ENCODE peak calls at places on chromosomes 13 and 19, in six cellular contexts. N is K562, Z is endothelial cell of umbilical vein, R is GM12878, M is A549, P is HepG2. H is an unnamed sample.

GRCh38 chr19:49818691-49819331 is 722 bp downstream of the MED25 start:
- DNase-seq in Z (no peak), R (no peak), M (no peak), N (no peak), P (no peak), H (no peak)

GRCh38 chr13:80586356-80586755 is 245.4 kb upstream of the SPRY2 start:
- DNase-seq in N (no peak), R (no peak), Z (no peak), P (no peak), M (no peak), H (no peak)

GRCh38 chr19:5150902-5151741 is 182.2 kb downstream of the KDM4B start:
- DNase-seq in M (no peak), P (no peak), N (no peak), R (no peak), Z (no peak), H (no peak)

GRCh38 chr13:42633495-42633894 is 59.5 kb downstream of the TNFSF11 start:
- DNase-seq in M (no peak), R (no peak), N (no peak), P (no peak), Z (no peak), H (no peak)

GRCh38 chr19:18464646-18465045 is 26.7 kb upstream of the ISYNA1 start:
- DNase-seq in Z (peak), P (peak), R (no peak), N (no peak), M (no peak), H (no peak)

GRCh38 chr19:46990998-46991676 is 28.5 kb upstream of the NPAS1 start:
- DNase-seq in P (peak), M (peak), Z (peak), N (peak), R (peak), H (peak)

GRCh38 chr19:18070181-18070580 is 16.6 kb downstream of the IL12RB1 start:
- DNase-seq in P (no peak), M (no peak), Z (no peak), R (no peak), N (no peak), H (no peak)

GRCh38 chr19:19342086-19343015 is 21.7 kb downstream of the MAU2 start:
- DNase-seq in M (peak), P (peak), R (no peak), Z (peak), N (peak), H (peak)

GRCh38 chr19:6220385-6221191 is 59.2 kb downstream of the MLLT1 start:
- DNase-seq in M (no peak), Z (no peak), R (no peak), N (no peak), P (no peak), H (no peak)

GRCh38 chr13:114077938-114078335 is 54.5 kb downstream of the RASA3 start:
- DNase-seq in N (no peak), M (no peak), R (no peak), P (no peak), Z (no peak), H (no peak)

GRCh38 chr19:3387645-3388589 is 21.5 kb downstream of the NFIC start:
- DNase-seq in N (no peak), R (no peak), Z (peak), M (peak), P (no peak), H (no peak)

GRCh38 chr19:17306285-17306714 is 628 bp downstream of the MRPL34 start:
- DNase-seq in Z (no peak), P (no peak), R (no peak), M (no peak), N (no peak), H (no peak)

GRCh38 chr19:16259385-16260159 is 61.9 kb downstream of the AP1M1 start:
- DNase-seq in Z (no peak), P (no peak), M (no peak), N (no peak), R (peak), H (no peak)

GRCh38 chr13:99473515-99473914 is 27.8 kb upstream of the TM9SF2 start:
- DNase-seq in M (no peak), Z (no peak), P (no peak), R (no peak), N (no peak), H (no peak)

GRCh38 chr19:512548-513365 is 5.5 kb downstream of the TPGS1 start:
- DNase-seq in Z (no peak), M (no peak), P (no peak), N (peak), R (no peak), H (no peak)

GRCh38 chr13:51534075-51534817 is 50.0 kb upstream of the WDFY2 start:
- DNase-seq in R (no peak), N (no peak), Z (no peak), M (no peak), P (no peak), H (peak)

GRCh38 chr19:918481-919156 is 1.5 kb downstream of the KISS1R start:
- DNase-seq in P (no peak), N (no peak), Z (no peak), M (no peak), R (no peak), H (no peak)

GRCh38 chr19:34734601-34735103 is 609 bp downstream of the ZNF181 start:
- DNase-seq in Z (no peak), R (no peak), N (peak), M (no peak), P (no peak), H (no peak)

GRCh38 chr19:926595-927043 is 784 bp downstream of the ARID3A start:
- DNase-seq in Z (no peak), M (no peak), N (peak), R (no peak), P (no peak), H (no peak)

GRCh38 chr13:52830946-52831345 is 17.5 kb downstream of the PCDH8 start:
- DNase-seq in P (no peak), M (no peak), N (no peak), Z (no peak), R (no peak), H (no peak)

GRCh38 chr19:39296055-39296645 is at the start of gene IFNL1:
- DNase-seq in Z (no peak), R (no peak), N (no peak), M (no peak), P (no peak), H (no peak)

GRCh38 chr13:21328201-21328600 is 130.9 kb downstream of the ZDHHC20 start:
- DNase-seq in Z (no peak), M (no peak), R (no peak), N (no peak), P (no peak), H (no peak)

GRCh38 chr19:11453468-11454341 is 18.3 kb downstream of the PRKCSH start:
- DNase-seq in N (peak), Z (no peak), M (no peak), R (no peak), P (no peak), H (no peak)

GRCh38 chr13:110476220-110476617 is 85.3 kb downstream of the RAB20 start:
- DNase-seq in M (no peak), R (no peak), P (no peak), N (no peak), Z (no peak), H (no peak)

GRCh38 chr13:25819856-25820530 is 231.8 kb downstream of the SHISA2 start:
- DNase-seq in M (no peak), P (no peak), N (no peak), Z (no peak), R (no peak), H (no peak)

GRCh38 chr13:38563739-38564138 is 123.1 kb upstream of the FREM2 start:
- DNase-seq in P (no peak), N (no peak), Z (no peak), R (no peak), M (no peak), H (no peak)

GRCh38 chr13:38564751-38565150 is 122.1 kb upstream of the FREM2 start:
- DNase-seq in R (no peak), Z (no peak), N (no peak), M (no peak), P (no peak), H (no peak)

GRCh38 chr13:38570706-38571105 is 116.2 kb upstream of the FREM2 start:
- DNase-seq in N (no peak), Z (no peak), P (no peak), M (no peak), R (no peak), H (no peak)

GRCh38 chr13:38566023-38566422 is 120.9 kb upstream of the FREM2 start:
- DNase-seq in P (no peak), N (no peak), Z (no peak), M (no peak), R (no peak), H (no peak)

DNA sequence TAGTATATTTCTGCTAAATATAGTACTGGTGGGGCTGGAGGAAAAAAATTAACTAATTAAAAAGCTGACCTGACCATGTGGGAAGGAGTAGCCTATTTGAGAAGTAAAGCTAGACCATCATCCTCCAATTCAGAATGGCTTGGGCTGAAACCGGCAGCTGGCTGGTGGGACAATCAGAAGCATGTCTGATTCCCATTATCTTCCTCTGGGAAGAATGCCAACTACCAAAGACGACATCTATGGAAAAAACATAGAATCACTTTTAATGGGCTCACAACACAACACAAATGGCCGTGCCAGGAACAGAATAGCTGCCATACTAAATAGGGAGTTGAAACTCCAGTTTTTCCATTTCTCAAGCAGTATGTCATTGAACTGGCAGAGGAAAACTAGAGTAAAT is 120.4 kb upstream of the FREM2 start:
- DNase-seq in M (no peak), P (no peak), N (no peak), Z (no peak), R (no peak), H (no peak)
- TF ChIP-seq MYC in M (no peak), P (no peak), N (no peak), Z (no peak), R (no peak), H (no peak)

GRCh38 chr13:71607575-71607974 is 259.4 kb downstream of the DACH1 start:
- DNase-seq in N (no peak), R (no peak), Z (no peak), M (no peak), P (no peak), H (no peak)

GRCh38 chr13:71603255-71603654 is 263.7 kb downstream of the DACH1 start:
- DNase-seq in R (no peak), N (no peak), M (no peak), P (no peak), Z (no peak), H (no peak)

GRCh38 chr13:71606818-71607217 is 260.2 kb downstream of the DACH1 start:
- DNase-seq in N (no peak), Z (no peak), P (no peak), R (no peak), M (no peak), H (no peak)

GRCh38 chr13:71602327-71602726 is 264.7 kb downstream of the DACH1 start:
- DNase-seq in R (no peak), P (no peak), Z (no peak), M (no peak), N (no peak), H (no peak)

DNA sequence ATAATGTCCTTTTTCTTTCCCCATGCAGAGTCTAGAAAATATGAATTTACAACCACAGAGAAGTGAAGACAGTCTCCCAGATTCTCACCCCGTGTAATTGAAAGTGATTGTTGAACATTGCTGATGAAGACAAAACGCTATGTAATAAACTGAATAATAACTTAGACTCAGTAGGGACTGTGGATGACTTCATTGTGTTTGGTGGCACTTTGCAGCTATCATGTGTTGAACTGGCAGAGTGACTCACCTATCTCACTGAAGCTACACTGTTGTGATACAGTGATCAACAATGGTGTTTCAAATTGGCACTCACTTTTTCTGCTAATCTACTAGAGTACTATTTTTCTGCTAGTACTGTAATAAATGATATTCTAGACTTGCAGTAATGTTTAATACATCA is 261.3 kb downstream of the DACH1 start:
- DNase-seq in P (no peak), N (no peak), M (no peak), R (no peak), Z (peak), H (no peak)
- TF ChIP-seq MYC in P (no peak), N (no peak), M (no peak), R (no peak), Z (no peak), H (no peak)

GRCh38 chr13:46642254-46642653 is 89.3 kb downstream of the LRCH1 start:
- DNase-seq in Z (no peak), N (no peak), M (no peak), P (no peak), R (no peak), H (no peak)

GRCh38 chr13:46643165-46643777 is 90.3 kb downstream of the LRCH1 start:
- DNase-seq in P (no peak), M (no peak), Z (no peak), N (no peak), R (no peak), H (no peak)

GRCh38 chr13:46648166-46648607 is 95.2 kb downstream of the LRCH1 start:
- DNase-seq in R (no peak), P (peak), M (no peak), N (peak), Z (no peak), H (peak)

DNA sequence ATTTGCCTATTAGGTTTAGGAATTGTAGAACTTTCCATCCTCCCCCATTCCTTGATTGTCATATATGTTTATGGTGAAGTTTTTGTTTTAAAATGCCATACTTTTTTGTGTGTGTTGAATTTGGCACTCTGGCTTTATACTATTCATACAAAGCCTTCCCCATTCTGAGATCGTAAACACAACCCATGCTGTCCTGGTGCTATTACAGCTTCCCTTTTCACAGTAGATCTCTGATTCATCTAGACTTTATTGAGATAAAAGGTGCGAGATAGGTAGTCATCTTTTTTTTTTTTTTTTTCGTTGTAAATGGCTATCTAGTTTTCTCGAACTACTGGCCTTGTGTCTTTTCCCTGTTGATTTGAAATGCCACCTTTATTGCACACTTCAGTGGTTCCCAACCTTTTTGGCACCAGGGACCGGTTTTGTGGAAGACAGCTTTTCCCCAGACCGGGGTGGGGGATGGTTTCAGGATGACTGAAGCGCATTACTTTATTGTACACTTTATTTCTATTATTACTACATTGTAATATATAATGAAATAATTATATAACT is 94.6 kb downstream of the LRCH1 start:
- DNase-seq in P (no peak), M (no peak), R (no peak), N (no peak), Z (no peak), H (peak)
- TF ChIP-seq MYC in P (no peak), M (no peak), R (no peak), N (no peak), Z (no peak), H (no peak)

GRCh38 chr19:1953037-1953436 is 12.1 kb downstream of the CSNK1G2 start:
- DNase-seq in N (no peak), M (no peak), P (no peak), Z (no peak), R (no peak), H (no peak)

GRCh38 chr19:1953441-1954094 is 12.6 kb downstream of the CSNK1G2 start:
- DNase-seq in N (no peak), R (no peak), P (no peak), M (no peak), Z (no peak), H (no peak)

GRCh38 chr19:1950640-1951039 is 9.7 kb downstream of the CSNK1G2 start:
- DNase-seq in M (no peak), R (no peak), N (no peak), P (no peak), Z (no peak), H (no peak)

GRCh38 chr19:1954547-1954946 is 13.6 kb downstream of the CSNK1G2 start:
- DNase-seq in R (no peak), P (no peak), Z (no peak), N (no peak), M (no peak), H (no peak)

DNA sequence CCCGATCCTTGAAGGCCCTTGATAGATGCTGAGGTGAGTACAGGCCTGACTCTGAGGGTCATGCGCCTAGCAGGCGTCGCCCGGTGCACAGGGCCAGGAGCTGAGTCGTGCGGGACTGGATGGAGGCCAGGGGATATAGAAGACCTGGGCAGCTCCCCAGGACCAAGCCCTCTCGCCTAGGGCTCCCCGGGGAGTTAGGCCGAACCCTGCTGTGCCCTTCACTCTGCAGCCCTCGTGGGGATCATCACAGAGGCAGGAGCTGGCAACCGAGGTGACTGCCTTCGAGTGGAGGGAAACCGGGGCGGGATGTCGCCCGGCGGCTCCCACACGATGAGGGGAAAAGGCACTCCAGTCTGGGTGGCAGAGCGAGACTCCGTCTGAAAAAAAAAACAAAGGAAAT is 11.7 kb downstream of the CSNK1G2 start:
- DNase-seq in M (no peak), Z (no peak), P (no peak), N (no peak), R (no peak), H (no peak)
- TF ChIP-seq MYC in M (no peak), Z (no peak), P (no peak), N (no peak), R (no peak), H (no peak)

DNA sequence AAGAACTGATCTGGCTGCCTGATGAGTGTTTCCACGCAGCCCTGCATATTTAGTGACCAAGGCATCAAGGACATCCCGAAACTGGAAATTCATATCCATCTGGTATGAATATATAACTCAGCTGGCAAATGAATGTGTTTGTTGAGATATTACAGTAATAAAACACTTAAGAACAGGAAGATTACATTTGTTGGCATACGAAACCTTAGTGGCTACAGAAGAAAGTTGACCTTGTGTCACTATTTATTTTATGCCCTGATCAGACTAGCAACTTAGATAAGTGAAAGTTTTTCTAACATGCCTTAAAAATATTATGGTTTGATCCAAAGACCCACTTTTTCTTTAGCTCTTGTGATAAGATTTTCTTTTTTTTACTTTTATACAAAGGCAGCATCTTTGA is 32.8 kb downstream of the RAP2A start:
- DNase-seq in R (no peak), P (no peak), Z (no peak), N (no peak), M (no peak), H (no peak)
- TF ChIP-seq MYC in R (no peak), P (no peak), Z (no peak), N (no peak), M (no peak), H (no peak)

GRCh38 chr19:33320636-33321035 is 18.3 kb upstream of the CEBPA start:
- DNase-seq in P (no peak), N (no peak), Z (no peak), R (no peak), M (no peak), H (no peak)
- TF ChIP-seq MYC in P (no peak), N (no peak), Z (no peak), R (no peak), M (no peak), H (no peak)

GRCh38 chr19:51593138-51593890 is 22.2 kb downstream of the ZNF175 start:
- DNase-seq in N (no peak), M (no peak), P (no peak), Z (no peak), R (no peak), H (no peak)

GRCh38 chr19:51594774-51595109 is 23.7 kb downstream of the ZNF175 start:
- DNase-seq in Z (no peak), P (no peak), R (no peak), N (no peak), M (no peak), H (no peak)

GRCh38 chr19:51595776-51596175 is 24.7 kb downstream of the ZNF175 start:
- DNase-seq in M (no peak), N (no peak), P (no peak), Z (no peak), R (no peak), H (peak)

GRCh38 chr19:51595190-51595589 is 24.1 kb downstream of the ZNF175 start:
- DNase-seq in Z (no peak), N (no peak), P (no peak), R (no peak), M (no peak), H (no peak)

DNA sequence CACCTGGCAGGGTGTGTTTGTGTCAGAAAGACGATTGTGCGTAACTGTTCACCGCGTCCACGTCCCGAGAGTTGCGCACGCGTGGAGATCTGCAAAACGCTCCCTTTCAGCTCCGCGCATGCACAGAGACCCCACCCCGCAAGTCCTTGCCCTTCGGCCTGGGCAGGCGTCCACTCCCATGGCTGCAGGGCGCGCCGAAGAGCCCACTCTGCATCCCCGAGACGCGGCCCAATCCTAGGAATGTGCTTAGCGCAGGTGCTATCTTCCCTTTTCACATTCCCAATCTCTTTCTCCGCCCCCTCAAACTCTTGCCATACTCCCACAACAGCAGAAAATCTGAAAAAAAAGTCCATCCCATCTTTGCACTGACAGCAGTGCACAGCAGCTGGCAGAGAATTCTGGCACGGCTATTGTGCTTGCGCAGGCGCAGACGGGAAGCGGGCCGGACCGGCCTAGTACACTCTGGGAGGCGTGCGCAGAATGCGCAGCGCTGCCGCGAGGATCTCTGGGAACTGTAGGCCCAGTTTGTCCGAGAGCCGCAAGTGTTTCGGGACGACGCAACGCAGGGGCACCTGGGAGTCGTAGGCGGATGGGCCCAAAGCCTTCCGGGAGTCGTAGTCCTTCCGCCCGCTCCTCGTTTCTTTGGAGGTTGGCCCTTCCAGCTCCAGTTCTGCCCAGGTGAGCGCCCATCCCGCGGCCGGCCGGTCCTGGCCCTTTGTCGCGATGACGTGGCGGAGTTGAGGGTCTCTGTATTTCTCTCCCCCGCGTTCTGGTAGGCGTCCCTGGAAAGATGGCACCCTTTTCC is 23.1 kb downstream of the ZNF175 start:
- DNase-seq in M (peak), R (peak), Z (peak), P (peak), N (peak), H (peak)
- TF ChIP-seq MYC in M (peak), R (no peak), Z (no peak), P (no peak), N (no peak), H (no peak)

GRCh38 chr19:44740351-44740824 is 8.1 kb upstream of the BCL3 start:
- DNase-seq in N (peak), M (no peak), P (peak), Z (no peak), R (no peak), H (peak)
- TF ChIP-seq MYC in N (no peak), M (no peak), P (no peak), Z (no peak), R (no peak), H (no peak)

H was measured in NB4.